ENCODE peak calls at places on chromosome 4, in ten cellular contexts. One of them, this sample, is unnamed.

GRCh38 chr4:16852644-16853043 is 45.8 kb downstream of the LDB2 start:
- DNase-seq in ecto neural progenitor cell: no peak
- DNase-seq in sigmoid colon: no peak
- DNase-seq in NAMALWA: no peak
- DNase-seq in osteocyte: no peak
- DNase-seq in germinal center: no peak
- DNase-seq in Right ventricle myocardium superior: no peak
- DNase-seq in caudate nucleus: no peak
- DNase-seq in HT-29: no peak
- DNase-seq in GM12891: no peak
- DNase-seq in this sample: no peak

GRCh38 chr4:109701566-109702399 is 1.5 kb downstream of the CASP6 start:
- DNase-seq in Right ventricle myocardium superior: no peak
- DNase-seq in caudate nucleus: no peak
- DNase-seq in NAMALWA: no peak
- DNase-seq in sigmoid colon: no peak
- DNase-seq in GM12891: no peak
- DNase-seq in germinal center: no peak
- DNase-seq in osteocyte: no peak
- DNase-seq in ecto neural progenitor cell: no peak
- DNase-seq in HT-29: peak; percentile 24
- DNase-seq in this sample: peak; percentile 16

GRCh38 chr4:41212221-41213203 is 1.8 kb downstream of the APBB2 start:
- DNase-seq in GM12891: no peak
- DNase-seq in Right ventricle myocardium superior: no peak
- DNase-seq in caudate nucleus: peak; percentile 41
- DNase-seq in germinal center: peak; percentile 52
- DNase-seq in NAMALWA: peak; percentile 80
- DNase-seq in osteocyte: no peak
- DNase-seq in ecto neural progenitor cell: no peak
- DNase-seq in HT-29: peak; percentile 69
- DNase-seq in sigmoid colon: peak; percentile 74
- DNase-seq in this sample: peak; percentile 26

GRCh38 chr4:76679691-76680090 is 218.3 kb downstream of the SOWAHB start:
- DNase-seq in caudate nucleus: no peak
- DNase-seq in HT-29: no peak
- DNase-seq in osteocyte: no peak
- DNase-seq in germinal center: no peak
- DNase-seq in NAMALWA: no peak
- DNase-seq in Right ventricle myocardium superior: no peak
- DNase-seq in ecto neural progenitor cell: no peak
- DNase-seq in GM12891: no peak
- DNase-seq in sigmoid colon: no peak
- DNase-seq in this sample: no peak

GRCh38 chr4:40196724-40197281 is at the start of gene RHOH:
- DNase-seq in caudate nucleus: no peak
- DNase-seq in Right ventricle myocardium superior: no peak
- DNase-seq in ecto neural progenitor cell: peak; percentile 56
- DNase-seq in sigmoid colon: no peak
- DNase-seq in germinal center: peak; percentile 41
- DNase-seq in NAMALWA: peak; percentile 93
- DNase-seq in osteocyte: no peak
- DNase-seq in GM12891: no peak
- DNase-seq in HT-29: no peak
- DNase-seq in this sample: peak; percentile 50

GRCh38 chr4:1009647-1010521 is 1.5 kb upstream of the FGFRL1 start:
- DNase-seq in germinal center: peak; percentile 85
- DNase-seq in NAMALWA: peak; percentile 69
- DNase-seq in Right ventricle myocardium superior: peak; percentile 76
- DNase-seq in caudate nucleus: peak; percentile 55
- DNase-seq in HT-29: peak; percentile 44
- DNase-seq in ecto neural progenitor cell: peak; percentile 89
- DNase-seq in sigmoid colon: peak; percentile 86
- DNase-seq in GM12891: peak; percentile 78
- DNase-seq in osteocyte: no peak
- DNase-seq in this sample: peak; percentile 92

GRCh38 chr4:2423695-2424094 is 4.9 kb downstream of the CFAP99 start:
- DNase-seq in caudate nucleus: no peak
- DNase-seq in NAMALWA: no peak
- DNase-seq in ecto neural progenitor cell: peak; percentile 47
- DNase-seq in GM12891: no peak
- DNase-seq in sigmoid colon: no peak
- DNase-seq in germinal center: no peak
- DNase-seq in HT-29: no peak
- DNase-seq in Right ventricle myocardium superior: no peak
- DNase-seq in osteocyte: no peak
- DNase-seq in this sample: no peak

GRCh38 chr4:168164915-168165548 is 72.7 kb downstream of the ANXA10 start:
- DNase-seq in GM12891: no peak
- DNase-seq in caudate nucleus: no peak
- DNase-seq in ecto neural progenitor cell: no peak
- DNase-seq in Right ventricle myocardium superior: no peak
- DNase-seq in sigmoid colon: no peak
- DNase-seq in germinal center: no peak
- DNase-seq in NAMALWA: no peak
- DNase-seq in HT-29: peak; percentile 16
- DNase-seq in osteocyte: no peak
- DNase-seq in this sample: no peak

GRCh38 chr4:48858130-48858529 is 27.2 kb downstream of the OCIAD1 start:
- DNase-seq in caudate nucleus: no peak
- DNase-seq in HT-29: no peak
- DNase-seq in Right ventricle myocardium superior: no peak
- DNase-seq in germinal center: no peak
- DNase-seq in GM12891: no peak
- DNase-seq in ecto neural progenitor cell: no peak
- DNase-seq in NAMALWA: no peak
- DNase-seq in sigmoid colon: no peak
- DNase-seq in osteocyte: no peak
- DNase-seq in this sample: no peak

GRCh38 chr4:45640281-45640680 is 483.6 kb downstream of the GABRG1 start:
- DNase-seq in Right ventricle myocardium superior: no peak
- DNase-seq in sigmoid colon: no peak
- DNase-seq in HT-29: no peak
- DNase-seq in osteocyte: no peak
- DNase-seq in GM12891: no peak
- DNase-seq in caudate nucleus: no peak
- DNase-seq in ecto neural progenitor cell: no peak
- DNase-seq in NAMALWA: no peak
- DNase-seq in germinal center: no peak
- DNase-seq in this sample: no peak

GRCh38 chr4:7812191-7812860 is 127.3 kb downstream of the AFAP1 start:
- DNase-seq in HT-29: no peak
- DNase-seq in ecto neural progenitor cell: no peak
- DNase-seq in GM12891: no peak
- DNase-seq in sigmoid colon: peak; percentile 47
- DNase-seq in Right ventricle myocardium superior: no peak
- DNase-seq in caudate nucleus: no peak
- DNase-seq in osteocyte: no peak
- DNase-seq in germinal center: no peak
- DNase-seq in NAMALWA: no peak
- DNase-seq in this sample: no peak

GRCh38 chr4:5874811-5875465 is 17.9 kb downstream of the CRMP1 start:
- DNase-seq in ecto neural progenitor cell: no peak
- DNase-seq in caudate nucleus: no peak
- DNase-seq in Right ventricle myocardium superior: no peak
- DNase-seq in germinal center: no peak
- DNase-seq in NAMALWA: no peak
- DNase-seq in sigmoid colon: no peak
- DNase-seq in HT-29: no peak
- DNase-seq in GM12891: no peak
- DNase-seq in osteocyte: no peak
- DNase-seq in this sample: no peak

GRCh38 chr4:1720163-1720983 is 750 bp downstream of the TMEM129 start:
- DNase-seq in ecto neural progenitor cell: peak; percentile 72
- DNase-seq in osteocyte: no peak
- DNase-seq in GM12891: no peak
- DNase-seq in caudate nucleus: no peak
- DNase-seq in sigmoid colon: no peak
- DNase-seq in Right ventricle myocardium superior: peak; percentile 74
- DNase-seq in NAMALWA: peak; percentile 56
- DNase-seq in germinal center: peak; percentile 44
- DNase-seq in HT-29: no peak
- DNase-seq in this sample: peak; percentile 48

GRCh38 chr4:82784615-82785247 is 13.9 kb downstream of the SCD5 start:
- DNase-seq in HT-29: no peak
- DNase-seq in caudate nucleus: no peak
- DNase-seq in ecto neural progenitor cell: peak; percentile 41
- DNase-seq in GM12891: no peak
- DNase-seq in Right ventricle myocardium superior: no peak
- DNase-seq in NAMALWA: peak; percentile 37
- DNase-seq in germinal center: no peak
- DNase-seq in osteocyte: no peak
- DNase-seq in sigmoid colon: no peak
- DNase-seq in this sample: no peak

This sample was measured in GM10248.